ENCODE peak calls at places on chromosomes 6 and 20, in seven cellular contexts. V, F, G, W, L, P and D are unnamed samples.

GRCh38 chr20:33653900-33654596 is 8.1 kb upstream of the C20orf144 start:
- DNase-seq in V (no peak), F (no peak), G (no peak), W (no peak), L (no peak), P (no peak), D (peak; percentile 89)

GRCh38 chr20:48627737-48628128 is 200.1 kb downstream of the PREX1 start:
- DNase-seq in V (no peak), F (no peak), G (no peak), W (no peak), L (no peak), P (no peak), D (no peak)

GRCh38 chr6:163414117-163414366 is 476 bp upstream of the QKI start:
- DNase-seq in V (no peak), F (no peak), G (no peak), W (no peak), L (no peak), P (no peak), D (peak; percentile 33)

GRCh38 chr6:139027620-139028182 is 844 bp upstream of the ABRACL start:
- DNase-seq in V (no peak), F (peak; percentile 14), G (peak; percentile 71), W (no peak), L (peak; percentile 85), P (no peak), D (peak; percentile 36)

GRCh38 chr20:45355209-45355608 is 7.0 kb upstream of the SDC4 start:
- DNase-seq in V (no peak), F (peak; percentile 89), G (no peak), W (no peak), L (no peak), P (no peak), D (no peak)

GRCh38 chr20:45343445-45343866 is 4.8 kb downstream of the SDC4 start:
- DNase-seq in V (no peak), F (no peak), G (no peak), W (no peak), L (no peak), P (no peak), D (peak; percentile 64)

GRCh38 chr6:30882764-30883475 is 1.4 kb upstream of the DDR1 start:
- DNase-seq in V (no peak), F (no peak), G (peak; percentile 81), W (no peak), L (no peak), P (no peak), D (peak; percentile 90)

GRCh38 chr6:46054531-46054930 is 38.9 kb upstream of the CLIC5 start:
- DNase-seq in V (no peak), F (no peak), G (no peak), W (no peak), L (no peak), P (no peak), D (no peak)

GRCh38 chr6:6882593-6882992 is 225.2 kb upstream of the RREB1 start:
- DNase-seq in V (no peak), F (no peak), G (no peak), W (no peak), L (no peak), P (no peak), D (no peak)

GRCh38 chr6:26543953-26544352 is 5.8 kb downstream of the HMGN4 start:
- DNase-seq in V (no peak), F (peak; percentile 41), G (no peak), W (no peak), L (peak; percentile 33), P (no peak), D (no peak)

GRCh38 chr6:40912158-40912946 is 126.7 kb downstream of the UNC5CL start:
- DNase-seq in V (no peak), F (no peak), G (peak; percentile 60), W (no peak), L (peak; percentile 72), P (no peak), D (no peak)

GRCh38 chr6:5672581-5673011 is 334.1 kb downstream of the NRN1 start:
- DNase-seq in V (peak; percentile 14), F (peak; percentile 84), G (no peak), W (peak; percentile 85), L (no peak), P (no peak), D (no peak)

GRCh38 chr6:50720623-50721022 is 7.3 kb downstream of the TFAP2D start:
- DNase-seq in V (no peak), F (no peak), G (no peak), W (no peak), L (peak; percentile 26), P (no peak), D (no peak)

GRCh38 chr6:156109713-156110112 is 654.1 kb upstream of the NOX3 start:
- DNase-seq in V (no peak), F (no peak), G (no peak), W (no peak), L (no peak), P (no peak), D (no peak)

GRCh38 chr20:7980332-7981046 is 39.1 kb downstream of the TMX4 start:
- DNase-seq in V (peak; percentile 29), F (peak; percentile 68), G (peak; percentile 34), W (peak; percentile 17), L (peak; percentile 70), P (no peak), D (no peak)

GRCh38 chr6:111011360-111012142 is 29.7 kb downstream of the RPF2 start:
- DNase-seq in V (peak; percentile 66), F (peak; percentile 43), G (peak; percentile 65), W (peak; percentile 14), L (peak; percentile 67), P (peak; percentile 21), D (no peak)

GRCh38 chr6:108793449-108794134 is 54.6 kb upstream of the ARMC2 start:
- DNase-seq in V (no peak), F (no peak), G (no peak), W (no peak), L (no peak), P (no peak), D (no peak)

GRCh38 chr20:45917790-45918141 is 5.8 kb upstream of the PLTP start:
- DNase-seq in V (no peak), F (peak; percentile 65), G (no peak), W (peak; percentile 76), L (no peak), P (peak; percentile 39), D (no peak)

GRCh38 chr6:134626131-134626530 is 308.2 kb upstream of the SGK1 start:
- DNase-seq in V (no peak), F (no peak), G (no peak), W (no peak), L (no peak), P (no peak), D (no peak)

GRCh38 chr6:104325341-104326172 is 534.2 kb downstream of the HACE1 start:
- DNase-seq in V (peak; percentile 20), F (peak; percentile 18), G (peak; percentile 20), W (peak; percentile 43), L (peak; percentile 64), P (no peak), D (no peak)

GRCh38 chr20:60808701-60809100 is 443.4 kb upstream of the CDH4 start:
- DNase-seq in V (no peak), F (no peak), G (no peak), W (no peak), L (no peak), P (no peak), D (peak; percentile 33)

GRCh38 chr6:158941246-158941645 is 58.8 kb downstream of the RSPH3 start:
- DNase-seq in V (no peak), F (no peak), G (no peak), W (no peak), L (no peak), P (no peak), D (no peak)

GRCh38 chr6:136753624-136754023 is 38.7 kb downstream of the MAP3K5 start:
- DNase-seq in V (no peak), F (peak; percentile 77), G (no peak), W (no peak), L (no peak), P (no peak), D (peak; percentile 51)

GRCh38 chr6:150741633-150742200 is 123.8 kb upstream of the MTHFD1L start:
- DNase-seq in V (no peak), F (no peak), G (peak; percentile 41), W (no peak), L (peak; percentile 31), P (peak; percentile 46), D (no peak)

GRCh38 chr6:133833905-133834304 is 55.0 kb upstream of the TCF21 start:
- DNase-seq in V (no peak), F (no peak), G (no peak), W (no peak), L (no peak), P (no peak), D (no peak)

GRCh38 chr6:152635949-152636674 is 1.1 kb downstream of the SYNE1 start:
- DNase-seq in V (no peak), F (peak; percentile 1), G (peak; percentile 36), W (no peak), L (no peak), P (no peak), D (peak; percentile 74)

GRCh38 chr6:87154641-87155271 is 609 bp upstream of the ZNF292 start:
- DNase-seq in V (peak; percentile 92), F (peak; percentile 83), G (peak; percentile 77), W (peak; percentile 62), L (peak; percentile 91), P (no peak), D (no peak)

GRCh38 chr20:16434087-16434664 is 139.1 kb downstream of the KIF16B start:
- DNase-seq in V (peak; percentile 32), F (peak; percentile 27), G (no peak), W (no peak), L (peak; percentile 67), P (peak; percentile 32), D (no peak)

GRCh38 chr6:150167479-150167873 is 24.6 kb downstream of the PPP1R14C start:
- DNase-seq in V (no peak), F (no peak), G (no peak), W (no peak), L (peak; percentile 47), P (no peak), D (no peak)

GRCh38 chr6:169019727-169020491 is 233.7 kb downstream of the THBS2 start:
- DNase-seq in V (no peak), F (peak; percentile 36), G (no peak), W (no peak), L (peak; percentile 35), P (no peak), D (no peak)

GRCh38 chr20:46407671-46407996 is 1.2 kb upstream of the ELMO2 start:
- DNase-seq in V (no peak), F (no peak), G (no peak), W (no peak), L (no peak), P (no peak), D (no peak)

GRCh38 chr6:11439017-11439420 is 98.5 kb upstream of the TMEM170B start:
- DNase-seq in V (no peak), F (no peak), G (no peak), W (peak; percentile 38), L (peak; percentile 26), P (no peak), D (no peak)